ENCODE peak calls at places on chromosomes 13 and 19, in six cellular contexts. One of them, this sample, is unnamed.
A peak's percentile ranks its signal among the peaks of the same experiment; 100 is the strongest.

GRCh38 chr19:41910240-41910991 is 17.8 kb downstream of the ERFL start:
- ATAC-seq in HepG2: no peak
- ATAC-seq in K562: no peak
- ATAC-seq in GM12878: no peak
- ATAC-seq in upper lobe of left lung: no peak
- ATAC-seq in A549: no peak
- ATAC-seq in this sample: no peak

GRCh38 chr19:10780368-10780767 is 55.6 kb downstream of the TMED1 start:
- ATAC-seq in A549: no peak
- ATAC-seq in HepG2: no peak
- ATAC-seq in upper lobe of left lung: peak; percentile 79
- ATAC-seq in K562: no peak
- ATAC-seq in GM12878: no peak
- ATAC-seq in this sample: peak; percentile 88

GRCh38 chr19:8641908-8642547 is 11.6 kb downstream of the NFILZ start:
- ATAC-seq in K562: peak; percentile 73
- ATAC-seq in HepG2: no peak
- ATAC-seq in GM12878: no peak
- ATAC-seq in A549: no peak
- ATAC-seq in upper lobe of left lung: no peak
- ATAC-seq in this sample: no peak

GRCh38 chr13:82802528-82802927 is 1079.7 kb downstream of the SLITRK1 start:
- ATAC-seq in A549: no peak
- ATAC-seq in GM12878: no peak
- ATAC-seq in HepG2: no peak
- ATAC-seq in K562: no peak
- ATAC-seq in upper lobe of left lung: no peak
- ATAC-seq in this sample: no peak

GRCh38 chr13:27130223-27131015 is 41.2 kb downstream of the USP12 start:
- ATAC-seq in GM12878: no peak
- ATAC-seq in HepG2: no peak
- ATAC-seq in upper lobe of left lung: no peak
- ATAC-seq in K562: no peak
- ATAC-seq in A549: no peak
- ATAC-seq in this sample: peak; percentile 78

GRCh38 chr13:59360108-59360507 is 803.6 kb downstream of the DIAPH3 start:
- ATAC-seq in K562: no peak
- ATAC-seq in upper lobe of left lung: no peak
- ATAC-seq in GM12878: peak; percentile 47
- ATAC-seq in HepG2: no peak
- ATAC-seq in A549: no peak
- ATAC-seq in this sample: no peak

GRCh38 chr13:105806335-105806920 is 729.0 kb downstream of the EFNB2 start:
- ATAC-seq in A549: no peak
- ATAC-seq in K562: no peak
- ATAC-seq in HepG2: no peak
- ATAC-seq in upper lobe of left lung: no peak
- ATAC-seq in GM12878: no peak
- ATAC-seq in this sample: no peak

GRCh38 chr13:110625771-110626321 is 10.5 kb downstream of the NAXD start:
- ATAC-seq in upper lobe of left lung: peak; percentile 20
- ATAC-seq in HepG2: peak; percentile 62
- ATAC-seq in A549: peak; percentile 13
- ATAC-seq in GM12878: no peak
- ATAC-seq in K562: no peak
- ATAC-seq in this sample: no peak

GRCh38 chr19:58154287-58154678 is 3.7 kb upstream of the ZNF329 start:
- ATAC-seq in GM12878: no peak
- ATAC-seq in A549: no peak
- ATAC-seq in upper lobe of left lung: no peak
- ATAC-seq in HepG2: peak; percentile 56
- ATAC-seq in K562: peak; percentile 3
- ATAC-seq in this sample: peak; percentile 23

GRCh38 chr13:51246411-51247298 is 24.5 kb downstream of the FAM124A start:
- ATAC-seq in HepG2: no peak
- ATAC-seq in upper lobe of left lung: no peak
- ATAC-seq in K562: no peak
- ATAC-seq in A549: no peak
- ATAC-seq in GM12878: no peak
- ATAC-seq in this sample: peak; percentile 70

GRCh38 chr13:50081106-50081898 is 66.1 kb downstream of the KCNRG start:
- ATAC-seq in HepG2: peak; percentile 43
- ATAC-seq in upper lobe of left lung: peak; percentile 35
- ATAC-seq in A549: peak; percentile 51
- ATAC-seq in GM12878: peak; percentile 33
- ATAC-seq in K562: peak; percentile 40
- ATAC-seq in this sample: peak; percentile 40
- H3K4me1 ChIP-seq in HepG2: peaks cover 50% of the 10 kb centered on the region
- H3K4me1 ChIP-seq in upper lobe of left lung: peaks cover 20% of the 10 kb centered on the region
- H3K4me1 ChIP-seq in A549: peaks cover 25% of the 10 kb centered on the region
- H3K4me1 ChIP-seq in GM12878: peaks cover 4% of the 10 kb centered on the region
- H3K4me1 ChIP-seq in K562: peaks cover 2% of the 10 kb centered on the region
- H3K4me1 ChIP-seq in this sample: no peaks in the 10 kb centered on the region

DNA sequence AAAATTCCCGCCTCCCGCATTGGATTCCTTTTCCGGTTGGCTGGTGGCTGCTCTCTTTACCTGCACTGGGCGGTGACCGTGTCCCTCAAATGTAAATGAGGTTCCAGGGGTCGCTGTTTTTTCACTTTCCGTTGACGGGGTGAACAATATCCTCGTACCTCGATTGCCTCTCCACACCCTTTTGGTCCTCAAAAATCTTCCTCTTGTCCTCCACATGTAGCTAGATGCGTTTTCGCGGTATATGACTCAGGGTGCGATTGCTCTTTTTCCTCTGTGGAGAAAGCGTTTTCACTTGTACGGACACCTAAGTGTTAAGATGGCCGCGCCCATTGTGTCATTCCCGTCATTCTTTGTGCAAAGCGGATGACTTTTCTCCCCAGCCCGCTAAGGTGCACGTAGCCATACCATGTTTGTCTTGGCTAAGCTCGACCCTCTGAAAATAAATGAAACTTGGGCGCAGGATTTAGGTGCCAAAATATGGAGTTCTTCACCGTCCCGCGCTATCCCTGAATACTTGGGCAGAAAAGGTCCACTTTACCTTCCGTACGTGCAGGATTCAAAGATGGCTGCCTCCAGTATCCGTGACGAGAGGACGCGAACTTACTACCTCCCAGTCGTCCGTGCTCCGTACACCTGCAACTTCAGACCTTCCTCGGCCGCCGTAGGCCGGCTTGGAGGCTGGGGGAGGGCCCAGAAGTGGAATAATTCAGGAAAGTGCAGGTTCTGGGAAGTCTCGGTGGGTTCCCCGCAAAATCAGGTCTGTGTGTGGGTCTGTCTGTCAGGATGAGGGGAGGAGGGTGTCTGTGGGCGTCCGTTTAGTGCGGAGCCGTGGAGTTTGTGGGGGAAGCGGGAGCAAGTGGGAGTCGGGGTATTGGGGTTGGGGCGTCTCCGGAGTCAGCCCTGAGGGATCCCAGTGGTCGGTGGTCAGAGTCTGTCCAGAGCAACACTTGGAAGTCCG is at the start of gene ZNF613:
- ATAC-seq in K562: peak; percentile 97
- ATAC-seq in upper lobe of left lung: peak; percentile 98
- ATAC-seq in A549: peak; percentile 93
- ATAC-seq in GM12878: peak; percentile 97
- ATAC-seq in HepG2: peak; percentile 93
- ATAC-seq in this sample: peak; percentile 95
- TF ChIP-seq EP300 in K562: no peak
- TF ChIP-seq EP300 in upper lobe of left lung: no peak
- TF ChIP-seq EP300 in A549: no peak
- TF ChIP-seq EP300 in GM12878: no peak
- TF ChIP-seq EP300 in HepG2: no peak
- TF ChIP-seq EP300 in this sample: no peak

DNA sequence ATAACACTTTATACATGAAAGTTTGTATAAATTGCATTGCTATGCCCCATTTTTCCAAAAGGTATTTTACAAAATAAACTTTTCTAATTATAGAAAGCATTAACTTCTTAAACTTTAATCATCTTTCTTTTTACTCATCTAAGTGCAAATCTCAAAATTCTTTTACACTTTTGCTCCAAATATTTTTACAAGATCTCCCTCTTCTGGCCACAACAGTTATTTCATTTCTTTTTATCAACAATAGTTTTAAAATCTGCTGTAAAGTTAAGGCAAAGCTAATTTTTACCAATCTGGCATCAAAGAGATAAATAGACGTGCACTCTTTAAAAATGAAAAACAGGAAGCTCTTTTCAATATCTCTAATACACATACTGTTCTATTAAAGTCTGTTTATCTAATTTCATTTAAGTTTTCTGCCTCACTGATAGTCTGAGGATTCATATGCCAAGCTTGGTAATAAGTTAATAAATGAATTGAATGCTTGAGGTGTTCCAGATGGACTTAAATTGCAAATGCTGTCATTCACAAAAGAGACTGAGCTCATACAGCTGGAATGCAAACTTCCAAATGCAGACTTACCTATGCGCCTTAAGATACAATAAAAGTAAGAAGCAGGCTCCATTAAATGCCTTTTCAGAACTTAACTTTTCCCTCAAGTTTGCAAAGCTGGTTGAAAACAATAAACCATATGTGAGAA is 583.0 kb upstream of the ATXN8OS start:
- ATAC-seq in GM12878: no peak
- ATAC-seq in K562: no peak
- ATAC-seq in HepG2: no peak
- ATAC-seq in A549: no peak
- ATAC-seq in upper lobe of left lung: no peak
- ATAC-seq in this sample: no peak
- TF ChIP-seq CTCF in GM12878: no peak
- TF ChIP-seq CTCF in K562: no peak
- TF ChIP-seq CTCF in HepG2: no peak
- TF ChIP-seq CTCF in A549: peak; percentile 13
- TF ChIP-seq CTCF in upper lobe of left lung: no peak
- TF ChIP-seq CTCF in this sample: no peak

GRCh38 chr13:61563645-61564044 is 148.0 kb upstream of the PCDH20 start:
- ATAC-seq in GM12878: no peak
- ATAC-seq in K562: no peak
- ATAC-seq in A549: no peak
- ATAC-seq in upper lobe of left lung: no peak
- ATAC-seq in HepG2: peak; percentile 70
- ATAC-seq in this sample: no peak
- H3K4me1 ChIP-seq in GM12878: no peaks in the 10 kb centered on the region
- H3K4me1 ChIP-seq in K562: no peaks in the 10 kb centered on the region
- H3K4me1 ChIP-seq in A549: no peaks in the 10 kb centered on the region
- H3K4me1 ChIP-seq in upper lobe of left lung: no peaks in the 10 kb centered on the region
- H3K4me1 ChIP-seq in HepG2: no peaks in the 10 kb centered on the region
- H3K4me1 ChIP-seq in this sample: no peaks in the 10 kb centered on the region

DNA sequence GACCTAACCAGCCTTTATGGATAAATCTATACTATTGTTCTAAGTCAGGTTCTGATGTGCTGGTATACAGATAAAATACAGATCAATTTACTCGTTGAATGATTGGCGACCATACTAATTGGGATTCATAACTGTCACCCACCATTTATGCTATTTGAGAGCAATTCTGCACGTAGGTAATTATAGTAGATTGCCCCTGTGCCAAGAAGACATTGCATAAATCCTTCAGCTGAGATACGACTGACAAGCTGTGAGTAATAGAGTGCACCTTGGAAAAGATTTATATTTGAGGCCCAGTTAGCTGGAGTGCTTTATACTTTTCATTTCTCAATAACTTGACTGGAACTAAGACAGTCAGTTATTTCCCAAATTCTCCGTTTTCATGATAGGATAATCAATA is 536.1 kb downstream of the GPC6 start:
- ATAC-seq in K562: no peak
- ATAC-seq in upper lobe of left lung: no peak
- ATAC-seq in A549: no peak
- ATAC-seq in HepG2: no peak
- ATAC-seq in GM12878: no peak
- ATAC-seq in this sample: no peak
- TF ChIP-seq EP300 in K562: no peak
- TF ChIP-seq EP300 in upper lobe of left lung: no peak
- TF ChIP-seq EP300 in A549: no peak
- TF ChIP-seq EP300 in HepG2: no peak
- TF ChIP-seq EP300 in GM12878: no peak
- TF ChIP-seq EP300 in this sample: no peak

GRCh38 chr13:19817106-19817505 is 34.4 kb upstream of the PSPC1 start:
- ATAC-seq in upper lobe of left lung: no peak
- ATAC-seq in K562: no peak
- ATAC-seq in HepG2: no peak
- ATAC-seq in A549: no peak
- ATAC-seq in GM12878: no peak
- ATAC-seq in this sample: no peak

GRCh38 chr13:19817510-19818158 is 34.9 kb upstream of the PSPC1 start:
- ATAC-seq in K562: no peak
- ATAC-seq in HepG2: no peak
- ATAC-seq in upper lobe of left lung: peak; percentile 31
- ATAC-seq in A549: no peak
- ATAC-seq in GM12878: no peak
- ATAC-seq in this sample: no peak

GRCh38 chr13:19822673-19823072 is 39.9 kb upstream of the PSPC1 start:
- ATAC-seq in K562: no peak
- ATAC-seq in GM12878: no peak
- ATAC-seq in HepG2: no peak
- ATAC-seq in upper lobe of left lung: no peak
- ATAC-seq in A549: no peak
- ATAC-seq in this sample: no peak

DNA sequence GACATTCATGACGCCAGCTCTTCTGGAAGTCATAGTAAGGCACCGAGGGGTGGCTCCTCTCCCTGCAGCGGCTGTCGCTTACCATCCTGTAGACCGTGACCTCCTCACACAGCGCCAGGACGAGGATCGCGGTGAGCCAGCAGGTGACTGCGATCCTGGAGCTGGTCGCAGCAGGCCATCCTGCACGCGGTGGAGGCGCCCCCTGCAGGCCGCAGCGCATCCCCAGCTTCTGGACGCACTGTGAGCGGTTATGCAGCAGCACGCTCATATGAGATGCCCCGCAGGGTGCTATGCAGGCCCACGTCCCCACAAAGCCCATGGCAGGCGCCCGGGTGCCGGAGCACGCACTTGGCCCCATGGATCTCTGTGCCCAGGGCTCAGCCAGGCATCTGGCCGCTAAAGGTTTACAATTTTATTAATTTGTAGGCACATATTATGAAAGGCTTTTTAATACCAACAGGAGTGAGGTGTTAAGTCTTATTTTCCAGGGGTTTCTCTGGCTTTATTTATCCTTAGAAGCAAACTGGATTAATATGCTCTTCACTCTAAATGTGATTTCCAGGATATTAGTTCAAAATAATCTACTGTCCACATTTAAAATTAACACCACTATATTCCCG is 35.6 kb upstream of the PSPC1 start:
- ATAC-seq in K562: peak; percentile 93
- ATAC-seq in GM12878: no peak
- ATAC-seq in HepG2: peak; percentile 95
- ATAC-seq in A549: peak; percentile 76
- ATAC-seq in upper lobe of left lung: peak; percentile 92
- ATAC-seq in this sample: no peak
- TF ChIP-seq CTCF in K562: peak; percentile 47
- TF ChIP-seq CTCF in GM12878: peak; percentile 30
- TF ChIP-seq CTCF in HepG2: peak; percentile 78
- TF ChIP-seq CTCF in A549: peak; percentile 34
- TF ChIP-seq CTCF in upper lobe of left lung: peak; percentile 69
- TF ChIP-seq CTCF in this sample: no peak

DNA sequence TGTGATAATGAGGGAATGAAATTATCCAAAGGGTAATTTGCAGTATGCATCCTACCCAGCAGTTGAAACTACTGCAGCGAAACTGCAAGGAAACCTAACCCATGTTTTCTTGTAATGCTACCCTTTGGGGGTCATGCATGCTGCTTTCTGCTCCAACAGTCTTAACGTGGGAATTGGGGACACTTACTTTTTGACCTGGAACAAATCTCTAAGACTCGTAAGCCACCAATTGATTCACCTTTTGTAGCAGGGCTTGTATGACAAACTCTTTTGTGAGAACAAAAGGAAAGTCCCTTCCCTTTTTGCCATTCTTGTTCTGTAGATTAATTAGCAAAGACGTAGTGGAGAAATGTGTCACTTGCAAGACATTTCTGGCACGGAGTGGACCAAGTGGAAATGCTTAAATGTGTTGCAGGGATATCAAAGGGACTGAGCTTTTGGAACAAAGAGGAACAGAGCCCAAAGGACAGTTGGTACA is 27.4 kb downstream of the LRCH1 start:
- ATAC-seq in GM12878: peak; percentile 47
- ATAC-seq in A549: no peak
- ATAC-seq in HepG2: no peak
- ATAC-seq in upper lobe of left lung: no peak
- ATAC-seq in K562: no peak
- ATAC-seq in this sample: no peak
- H3K4me1 ChIP-seq in GM12878: peaks cover 70% of the 10 kb centered on the region
- H3K4me1 ChIP-seq in A549: peaks cover 44% of the 10 kb centered on the region
- H3K4me1 ChIP-seq in HepG2: peaks cover 38% of the 10 kb centered on the region
- H3K4me1 ChIP-seq in upper lobe of left lung: peaks cover 23% of the 10 kb centered on the region
- H3K4me1 ChIP-seq in K562: no peaks in the 10 kb centered on the region
- H3K4me1 ChIP-seq in this sample: peaks cover 93% of the 10 kb centered on the region